ENCODE peak calls at places on chromosomes 12 and 14, in four cellular contexts. One of them, this sample, is unnamed. For H3K4me1, the result is how much of the 10 kb centered on the place peaks cover.

GRCh38 chr14:24678801-24679247 is 44.8 kb upstream of the GZMB start:
- DNase-seq in PC-3: peak
- DNase-seq in heart right ventricle: peak
- DNase-seq in GM23248: peak
- DNase-seq in this sample: peak

GRCh38 chr14:28157887-28158791 is 608.4 kb upstream of the FOXG1 start:
- DNase-seq in GM23248: no peak
- DNase-seq in PC-3: no peak
- DNase-seq in heart right ventricle: no peak
- DNase-seq in this sample: no peak

GRCh38 chr14:32761381-32761968 is 177.2 kb upstream of the NPAS3 start:
- DNase-seq in GM23248: peak
- DNase-seq in PC-3: peak
- DNase-seq in heart right ventricle: no peak
- DNase-seq in this sample: no peak

GRCh38 chr14:35509846-35510245 is 24.1 kb upstream of the INSM2 start:
- DNase-seq in PC-3: no peak
- DNase-seq in heart right ventricle: no peak
- DNase-seq in GM23248: no peak
- DNase-seq in this sample: no peak

GRCh38 chr12:7130791-7131501 is 775 bp downstream of the CLSTN3 start:
- DNase-seq in PC-3: peak
- DNase-seq in heart right ventricle: peak
- DNase-seq in GM23248: peak
- DNase-seq in this sample: no peak

GRCh38 chr12:124109760-124110159 is 136.7 kb downstream of the ZNF664 start:
- DNase-seq in PC-3: peak
- DNase-seq in GM23248: peak
- DNase-seq in heart right ventricle: no peak
- DNase-seq in this sample: no peak

GRCh38 chr12:25591132-25591531 is 38.0 kb upstream of the LMNTD1 start:
- DNase-seq in GM23248: no peak
- DNase-seq in heart right ventricle: no peak
- DNase-seq in PC-3: peak
- DNase-seq in this sample: no peak

GRCh38 chr14:96949594-96949993 is 152.4 kb downstream of the VRK1 start:
- DNase-seq in PC-3: no peak
- DNase-seq in heart right ventricle: no peak
- DNase-seq in GM23248: no peak
- DNase-seq in this sample: no peak

GRCh38 chr14:42224053-42224888 is 617.6 kb downstream of the LRFN5 start:
- DNase-seq in GM23248: peak
- DNase-seq in heart right ventricle: no peak
- DNase-seq in PC-3: peak
- DNase-seq in this sample: no peak

GRCh38 chr14:77760381-77761204 is at the start of gene SNW1:
- DNase-seq in heart right ventricle: peak
- DNase-seq in PC-3: peak
- DNase-seq in GM23248: peak
- DNase-seq in this sample: peak

GRCh38 chr14:104591031-104591430 is 11.5 kb downstream of the C14orf180 start:
- DNase-seq in GM23248: no peak
- DNase-seq in heart right ventricle: peak
- DNase-seq in PC-3: no peak
- DNase-seq in this sample: no peak

GRCh38 chr14:73764881-73765280 is 50.7 kb upstream of the PNMA1 start:
- DNase-seq in PC-3: no peak
- DNase-seq in GM23248: no peak
- DNase-seq in heart right ventricle: peak
- DNase-seq in this sample: no peak

GRCh38 chr12:58588771-58589170 is 331.5 kb downstream of the LRIG3 start:
- DNase-seq in PC-3: peak
- DNase-seq in GM23248: peak
- DNase-seq in heart right ventricle: no peak
- DNase-seq in this sample: no peak

GRCh38 chr12:58584885-58585284 is 335.4 kb downstream of the LRIG3 start:
- DNase-seq in heart right ventricle: no peak
- DNase-seq in GM23248: peak
- DNase-seq in PC-3: no peak
- DNase-seq in this sample: no peak

GRCh38 chr12:58583541-58583940 is 336.8 kb downstream of the LRIG3 start:
- DNase-seq in PC-3: peak
- DNase-seq in GM23248: peak
- DNase-seq in heart right ventricle: no peak
- DNase-seq in this sample: no peak

GRCh38 chr12:58583956-58584355 is 336.3 kb downstream of the LRIG3 start:
- DNase-seq in PC-3: no peak
- DNase-seq in heart right ventricle: no peak
- DNase-seq in GM23248: peak
- DNase-seq in this sample: no peak

DNA sequence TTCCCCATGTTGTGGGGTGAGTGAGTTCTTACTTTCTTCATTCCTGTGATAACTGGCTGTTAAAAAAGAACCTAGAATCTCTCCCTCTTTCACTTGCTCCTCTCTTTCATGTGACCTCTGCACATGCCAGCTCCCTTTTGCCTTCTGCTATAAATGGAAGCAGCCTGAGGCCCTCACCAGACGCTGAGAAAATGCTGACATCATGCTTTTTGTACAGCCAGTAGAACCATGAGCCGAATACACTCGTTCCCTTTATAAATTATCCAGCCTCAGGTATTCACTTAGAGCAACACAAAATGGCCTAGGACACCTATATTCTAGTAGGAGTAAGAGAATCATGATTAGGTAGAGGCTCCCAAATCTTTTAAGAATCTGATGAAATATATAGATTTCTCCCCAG is 333.5 kb downstream of the LRIG3 start:
- DNase-seq in PC-3: no peak
- DNase-seq in heart right ventricle: no peak
- DNase-seq in GM23248: no peak
- DNase-seq in this sample: no peak
- H3K4me1 ChIP-seq in PC-3: under half
- H3K4me1 ChIP-seq in heart right ventricle: under half
- H3K4me1 ChIP-seq in GM23248: under half
- H3K4me1 ChIP-seq in this sample: under half

GRCh38 chr14:49951946-49952345 is 59.1 kb downstream of the ARF6 start:
- DNase-seq in PC-3: peak
- DNase-seq in GM23248: no peak
- DNase-seq in heart right ventricle: no peak
- DNase-seq in this sample: no peak
- H3K4me3 ChIP-seq in PC-3: no peak
- H3K4me3 ChIP-seq in GM23248: no peak
- H3K4me3 ChIP-seq in heart right ventricle: no peak
- H3K4me3 ChIP-seq in this sample: no peak

GRCh38 chr14:67766035-67766680 is 50.2 kb downstream of the ZFYVE26 start:
- DNase-seq in GM23248: no peak
- DNase-seq in PC-3: no peak
- DNase-seq in heart right ventricle: no peak
- DNase-seq in this sample: no peak
- H3K4me1 ChIP-seq in GM23248: under half
- H3K4me1 ChIP-seq in PC-3: under half
- H3K4me1 ChIP-seq in heart right ventricle: under half
- H3K4me1 ChIP-seq in this sample: under half

GRCh38 chr12:93378373-93379310 is 917 bp downstream of the NUDT4 start:
- DNase-seq in GM23248: peak
- DNase-seq in heart right ventricle: peak
- DNase-seq in PC-3: peak
- DNase-seq in this sample: peak

GRCh38 chr12:93377252-93377542 is 528 bp upstream of the NUDT4 start:
- DNase-seq in heart right ventricle: no peak
- DNase-seq in GM23248: no peak
- DNase-seq in PC-3: no peak
- DNase-seq in this sample: no peak

GRCh38 chr12:93379432-93380308 is 1.9 kb downstream of the NUDT4 start:
- DNase-seq in GM23248: peak
- DNase-seq in heart right ventricle: no peak
- DNase-seq in PC-3: peak
- DNase-seq in this sample: no peak

GRCh38 chr12:93381183-93381975 is 3.7 kb downstream of the NUDT4 start:
- DNase-seq in heart right ventricle: no peak
- DNase-seq in PC-3: no peak
- DNase-seq in GM23248: peak
- DNase-seq in this sample: no peak

GRCh38 chr12:93380480-93381121 is 2.9 kb downstream of the NUDT4 start:
- DNase-seq in heart right ventricle: no peak
- DNase-seq in PC-3: peak
- DNase-seq in GM23248: peak
- DNase-seq in this sample: no peak
- H3K4me3 ChIP-seq in heart right ventricle: peak
- H3K4me3 ChIP-seq in PC-3: peak
- H3K4me3 ChIP-seq in GM23248: peak
- H3K4me3 ChIP-seq in this sample: peak

DNA sequence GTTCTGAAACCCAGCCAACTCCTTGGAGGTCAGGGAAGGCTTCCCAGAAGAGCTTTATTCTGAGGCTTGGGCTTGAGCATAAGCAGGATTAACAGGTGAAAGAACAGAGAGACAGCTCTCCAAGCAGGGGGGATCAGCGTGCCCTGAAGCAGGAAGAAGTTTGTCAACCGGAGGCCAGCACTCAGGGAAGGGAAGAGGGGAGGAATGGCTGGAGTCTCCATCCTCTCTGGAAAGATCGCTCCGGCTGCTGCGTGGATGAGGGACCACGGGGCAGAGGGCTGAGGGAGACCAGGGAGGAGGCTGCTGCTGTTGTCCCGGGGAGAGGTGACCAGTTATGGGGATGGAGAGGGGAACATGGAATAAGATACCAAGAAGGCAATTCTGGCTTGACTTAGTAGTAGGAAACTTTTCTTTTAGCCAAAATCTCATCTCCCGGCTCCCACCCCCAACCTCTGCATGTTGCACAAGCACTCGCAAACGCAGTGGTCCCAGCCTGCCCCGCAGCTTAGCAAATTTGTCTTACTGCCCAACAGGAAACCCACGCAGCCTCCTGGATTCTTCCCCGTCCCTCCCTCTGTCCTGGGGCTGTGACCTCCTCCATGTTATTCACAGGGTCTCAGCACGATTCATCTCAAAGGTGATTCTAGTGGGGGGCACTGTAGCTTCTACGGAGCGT is 1.2 kb upstream of the SSH1 start:
- DNase-seq in GM23248: peak
- DNase-seq in PC-3: no peak
- DNase-seq in heart right ventricle: no peak
- DNase-seq in this sample: peak
- H3K4me1 ChIP-seq in GM23248: under half
- H3K4me1 ChIP-seq in PC-3: under half
- H3K4me1 ChIP-seq in heart right ventricle: half or more
- H3K4me1 ChIP-seq in this sample: under half

GRCh38 chr12:10721654-10722501 is 1.2 kb downstream of the YBX3 start:
- DNase-seq in GM23248: peak
- DNase-seq in heart right ventricle: peak
- DNase-seq in PC-3: peak
- DNase-seq in this sample: peak

GRCh38 chr12:10717410-10717809 is 5.7 kb downstream of the YBX3 start:
- DNase-seq in heart right ventricle: no peak
- DNase-seq in GM23248: peak
- DNase-seq in PC-3: no peak
- DNase-seq in this sample: no peak

GRCh38 chr12:10720974-10721565 is 2.1 kb downstream of the YBX3 start:
- DNase-seq in GM23248: peak
- DNase-seq in PC-3: no peak
- DNase-seq in heart right ventricle: no peak
- DNase-seq in this sample: no peak

GRCh38 chr12:10718279-10718821 is 4.8 kb downstream of the YBX3 start:
- DNase-seq in heart right ventricle: no peak
- DNase-seq in PC-3: peak
- DNase-seq in GM23248: peak
- DNase-seq in this sample: no peak

DNA sequence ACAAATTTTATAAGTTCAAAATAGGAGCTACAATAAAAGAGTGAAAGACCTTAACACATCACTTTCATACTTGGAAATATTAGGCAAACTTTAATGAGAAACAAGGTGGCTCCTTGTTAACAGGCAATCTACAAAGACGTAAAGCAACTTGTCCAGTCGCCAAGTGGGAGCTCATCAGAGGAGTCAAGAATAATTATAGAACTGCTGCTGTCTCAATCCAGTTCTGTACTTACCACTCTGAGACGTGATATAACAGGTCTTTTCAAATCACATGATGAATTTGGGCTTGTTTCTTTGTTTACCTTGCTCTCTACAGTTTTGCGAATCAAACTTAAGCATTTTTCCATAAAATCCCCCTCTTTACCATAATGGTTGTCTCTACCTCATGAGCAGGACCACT is 3.6 kb downstream of the YBX3 start:
- DNase-seq in GM23248: no peak
- DNase-seq in PC-3: no peak
- DNase-seq in heart right ventricle: no peak
- DNase-seq in this sample: no peak
- H3K4me3 ChIP-seq in GM23248: peak
- H3K4me3 ChIP-seq in PC-3: peak
- H3K4me3 ChIP-seq in heart right ventricle: peak
- H3K4me3 ChIP-seq in this sample: no peak

GRCh38 chr14:68782091-68782981 is 10.5 kb downstream of the ZFP36L1 start:
- DNase-seq in GM23248: no peak
- DNase-seq in heart right ventricle: no peak
- DNase-seq in PC-3: no peak
- DNase-seq in this sample: peak
- H3K4me1 ChIP-seq in GM23248: half or more
- H3K4me1 ChIP-seq in heart right ventricle: half or more
- H3K4me1 ChIP-seq in PC-3: half or more
- H3K4me1 ChIP-seq in this sample: under half

This sample was measured in aorta.